ENCODE peak calls at places on chromosomes 3 and 15, in four cellular contexts. One of them, this sample, is unnamed.

GRCh38 chr3:141878812-141879211 is 2.4 kb downstream of the ATP1B3 start:
- DNase-seq in GOT3: no peak
- DNase-seq in effector memory CD8-positive, alpha-beta T cell: no peak
- DNase-seq in NT2/D1: no peak
- DNase-seq in this sample: peak

GRCh38 chr3:9244495-9245183 is 4.8 kb downstream of the SRGAP3 start:
- DNase-seq in effector memory CD8-positive, alpha-beta T cell: no peak
- DNase-seq in GOT3: no peak
- DNase-seq in NT2/D1: no peak
- DNase-seq in this sample: no peak

GRCh38 chr15:42728562-42728961 is 8.4 kb downstream of the CDAN1 start:
- DNase-seq in GOT3: no peak
- DNase-seq in effector memory CD8-positive, alpha-beta T cell: no peak
- DNase-seq in NT2/D1: no peak
- DNase-seq in this sample: no peak

GRCh38 chr15:70023769-70024491 is 73.8 kb downstream of the TLE3 start:
- DNase-seq in effector memory CD8-positive, alpha-beta T cell: no peak
- DNase-seq in GOT3: no peak
- DNase-seq in NT2/D1: no peak
- DNase-seq in this sample: peak

GRCh38 chr15:70503073-70503745 is 260.1 kb downstream of the UACA start:
- DNase-seq in effector memory CD8-positive, alpha-beta T cell: no peak
- DNase-seq in GOT3: no peak
- DNase-seq in NT2/D1: no peak
- DNase-seq in this sample: no peak

GRCh38 chr15:36958611-36959010 is 141.7 kb downstream of the MEIS2 start:
- DNase-seq in effector memory CD8-positive, alpha-beta T cell: no peak
- DNase-seq in GOT3: no peak
- DNase-seq in NT2/D1: no peak
- DNase-seq in this sample: no peak

GRCh38 chr3:138148503-138148902 is 16.3 kb upstream of the A4GNT start:
- DNase-seq in NT2/D1: no peak
- DNase-seq in effector memory CD8-positive, alpha-beta T cell: no peak
- DNase-seq in GOT3: no peak
- DNase-seq in this sample: no peak

GRCh38 chr15:100939786-100940185 is 20.6 kb downstream of the LRRK1 start:
- DNase-seq in GOT3: no peak
- DNase-seq in effector memory CD8-positive, alpha-beta T cell: no peak
- DNase-seq in NT2/D1: no peak
- DNase-seq in this sample: no peak

GRCh38 chr3:49465269-49466034 is 4.6 kb upstream of the DAG1 start:
- DNase-seq in GOT3: no peak
- DNase-seq in NT2/D1: no peak
- DNase-seq in effector memory CD8-positive, alpha-beta T cell: no peak
- DNase-seq in this sample: no peak

GRCh38 chr3:62622553-62623174 is 249.3 kb upstream of the FEZF2 start:
- DNase-seq in NT2/D1: peak
- DNase-seq in effector memory CD8-positive, alpha-beta T cell: no peak
- DNase-seq in GOT3: no peak
- DNase-seq in this sample: peak

GRCh38 chr15:39573844-39574243 is 7.0 kb upstream of the THBS1 start:
- DNase-seq in NT2/D1: no peak
- DNase-seq in effector memory CD8-positive, alpha-beta T cell: no peak
- DNase-seq in GOT3: no peak
- DNase-seq in this sample: no peak

GRCh38 chr15:77455696-77456293 is 35.1 kb downstream of the HMG20A start:
- DNase-seq in effector memory CD8-positive, alpha-beta T cell: no peak
- DNase-seq in GOT3: no peak
- DNase-seq in NT2/D1: no peak
- DNase-seq in this sample: no peak

GRCh38 chr3:156317457-156317856 is 197.1 kb downstream of the KCNAB1 start:
- DNase-seq in GOT3: no peak
- DNase-seq in NT2/D1: no peak
- DNase-seq in effector memory CD8-positive, alpha-beta T cell: no peak
- DNase-seq in this sample: no peak

GRCh38 chr3:141368062-141368924 is at the start of gene ZBTB38:
- DNase-seq in effector memory CD8-positive, alpha-beta T cell: no peak
- DNase-seq in NT2/D1: peak
- DNase-seq in GOT3: peak
- DNase-seq in this sample: peak

GRCh38 chr3:31377045-31377642 is 155.6 kb upstream of the STT3B start:
- DNase-seq in NT2/D1: no peak
- DNase-seq in GOT3: no peak
- DNase-seq in effector memory CD8-positive, alpha-beta T cell: no peak
- DNase-seq in this sample: no peak

GRCh38 chr3:41975421-41976103 is 13.7 kb upstream of the ULK4 start:
- DNase-seq in GOT3: no peak
- DNase-seq in NT2/D1: no peak
- DNase-seq in effector memory CD8-positive, alpha-beta T cell: no peak
- DNase-seq in this sample: no peak

GRCh38 chr3:147653309-147653923 is 244.3 kb downstream of the ZIC1 start:
- DNase-seq in GOT3: no peak
- DNase-seq in effector memory CD8-positive, alpha-beta T cell: no peak
- DNase-seq in NT2/D1: no peak
- DNase-seq in this sample: no peak

GRCh38 chr3:58629629-58630028 is 36.9 kb downstream of the FAM3D start:
- DNase-seq in GOT3: no peak
- DNase-seq in NT2/D1: no peak
- DNase-seq in effector memory CD8-positive, alpha-beta T cell: no peak
- DNase-seq in this sample: no peak

GRCh38 chr3:18812316-18812715 is 336.0 kb upstream of the KCNH8 start:
- DNase-seq in GOT3: no peak
- DNase-seq in effector memory CD8-positive, alpha-beta T cell: no peak
- DNase-seq in NT2/D1: no peak
- DNase-seq in this sample: no peak

GRCh38 chr3:14548321-14548729 is 8.2 kb upstream of the GRIP2 start:
- DNase-seq in effector memory CD8-positive, alpha-beta T cell: peak
- DNase-seq in NT2/D1: peak
- DNase-seq in GOT3: no peak
- DNase-seq in this sample: peak

GRCh38 chr15:47963265-47963664 is 157.5 kb upstream of the SLC24A5 start:
- DNase-seq in effector memory CD8-positive, alpha-beta T cell: no peak
- DNase-seq in NT2/D1: no peak
- DNase-seq in GOT3: no peak
- DNase-seq in this sample: peak

GRCh38 chr3:19013879-19014278 is 134.4 kb upstream of the KCNH8 start:
- DNase-seq in effector memory CD8-positive, alpha-beta T cell: no peak
- DNase-seq in NT2/D1: no peak
- DNase-seq in GOT3: no peak
- DNase-seq in this sample: no peak

GRCh38 chr3:177525987-177526712 is 328.9 kb upstream of the TBL1XR1 start:
- DNase-seq in GOT3: no peak
- DNase-seq in effector memory CD8-positive, alpha-beta T cell: no peak
- DNase-seq in NT2/D1: no peak
- DNase-seq in this sample: no peak

GRCh38 chr3:71245052-71245488 is 338.5 kb downstream of the FOXP1 start:
- DNase-seq in effector memory CD8-positive, alpha-beta T cell: no peak
- DNase-seq in GOT3: no peak
- DNase-seq in NT2/D1: no peak
- DNase-seq in this sample: peak

GRCh38 chr3:34066328-34066727 is 267.9 kb downstream of the PDCD6IP start:
- DNase-seq in effector memory CD8-positive, alpha-beta T cell: no peak
- DNase-seq in GOT3: no peak
- DNase-seq in NT2/D1: no peak
- DNase-seq in this sample: no peak

GRCh38 chr3:169591983-169592644 is 71.4 kb downstream of the MECOM start:
- DNase-seq in effector memory CD8-positive, alpha-beta T cell: no peak
- DNase-seq in NT2/D1: no peak
- DNase-seq in GOT3: no peak
- DNase-seq in this sample: no peak

GRCh38 chr3:115660646-115661442 is 37.5 kb downstream of the GAP43 start:
- DNase-seq in NT2/D1: no peak
- DNase-seq in effector memory CD8-positive, alpha-beta T cell: no peak
- DNase-seq in GOT3: no peak
- DNase-seq in this sample: peak

GRCh38 chr3:13077431-13078157 is 4.4 kb upstream of the IQSEC1 start:
- DNase-seq in GOT3: no peak
- DNase-seq in NT2/D1: no peak
- DNase-seq in effector memory CD8-positive, alpha-beta T cell: no peak
- DNase-seq in this sample: no peak

GRCh38 chr3:49841126-49841525 is 15.2 kb downstream of the TRAIP start:
- DNase-seq in GOT3: no peak
- DNase-seq in effector memory CD8-positive, alpha-beta T cell: no peak
- DNase-seq in NT2/D1: peak
- DNase-seq in this sample: peak

GRCh38 chr3:148227534-148227933 is 470.2 kb upstream of the AGTR1 start:
- DNase-seq in GOT3: no peak
- DNase-seq in NT2/D1: no peak
- DNase-seq in effector memory CD8-positive, alpha-beta T cell: no peak
- DNase-seq in this sample: no peak

GRCh38 chr15:89360294-89360971 is 25.8 kb upstream of the POLG start:
- DNase-seq in GOT3: no peak
- DNase-seq in effector memory CD8-positive, alpha-beta T cell: no peak
- DNase-seq in NT2/D1: no peak
- DNase-seq in this sample: no peak

GRCh38 chr3:64345351-64345750 is 120.1 kb upstream of the PRICKLE2 start:
- DNase-seq in NT2/D1: no peak
- DNase-seq in effector memory CD8-positive, alpha-beta T cell: no peak
- DNase-seq in GOT3: no peak
- DNase-seq in this sample: no peak

GRCh38 chr3:193016437-193016887 is 98.8 kb upstream of the MB21D2 start:
- DNase-seq in NT2/D1: peak
- DNase-seq in GOT3: no peak
- DNase-seq in effector memory CD8-positive, alpha-beta T cell: no peak
- DNase-seq in this sample: no peak